ENCODE peak calls at places on chromosomes 5 and 9, in ten cellular contexts. F, Q, J, Y, A, N, U, L, H and I are unnamed samples.

GRCh38 chr5:41415242-41415641 is 95.2 kb downstream of the PLCXD3 start:
- DNase-seq in F (no peak), Q (no peak), J (no peak), Y (no peak), A (no peak), N (no peak), U (no peak), L (no peak), H (no peak), I (no peak)

GRCh38 chr9:34337404-34337803 is 8.0 kb downstream of the NUDT2 start:
- DNase-seq in F (no peak), Q (no peak), J (peak; percentile 16), Y (no peak), A (no peak), N (no peak), U (peak; percentile 27), L (no peak), H (no peak), I (no peak)

GRCh38 chr5:116559673-116560164 is 14.9 kb downstream of the SEMA6A start:
- DNase-seq in F (no peak), Q (no peak), J (no peak), Y (no peak), A (no peak), N (no peak), U (peak; percentile 65), L (no peak), H (no peak), I (no peak)

GRCh38 chr5:136249678-136250266 is 56.8 kb upstream of the SMIM32 start:
- DNase-seq in F (peak; percentile 64), Q (no peak), J (peak; percentile 70), Y (peak; percentile 11), A (peak; percentile 78), N (no peak), U (peak; percentile 71), L (no peak), H (no peak), I (peak; percentile 24)

GRCh38 chr5:142841511-142842255 is 71.5 kb downstream of the ARHGAP26 start:
- DNase-seq in F (no peak), Q (no peak), J (peak; percentile 41), Y (no peak), A (no peak), N (no peak), U (peak; percentile 93), L (no peak), H (no peak), I (no peak)

GRCh38 chr5:115033861-115034260 is 135.8 kb downstream of the TRIM36 start:
- DNase-seq in F (no peak), Q (peak; percentile 6), J (peak; percentile 27), Y (no peak), A (no peak), N (no peak), U (peak; percentile 71), L (no peak), H (no peak), I (no peak)

GRCh38 chr5:165035520-165035919 is 1530.1 kb downstream of the MAT2B start:
- DNase-seq in F (no peak), Q (no peak), J (no peak), Y (no peak), A (no peak), N (no peak), U (peak; percentile 2), L (no peak), H (no peak), I (no peak)

GRCh38 chr9:104367507-104367906 is 136.6 kb upstream of the OR13F1 start:
- DNase-seq in F (no peak), Q (no peak), J (no peak), Y (no peak), A (no peak), N (no peak), U (no peak), L (no peak), H (no peak), I (no peak)

GRCh38 chr5:17024686-17025180 is 88.6 kb upstream of the MYO10 start:
- DNase-seq in F (peak; percentile 24), Q (no peak), J (peak; percentile 31), Y (no peak), A (no peak), N (no peak), U (peak; percentile 26), L (no peak), H (no peak), I (no peak)

GRCh38 chr5:159451197-159452052 is 121.1 kb upstream of the IL12B start:
- DNase-seq in F (no peak), Q (no peak), J (peak; percentile 75), Y (no peak), A (no peak), N (no peak), U (no peak), L (no peak), H (no peak), I (no peak)

GRCh38 chr9:99076483-99077171 is 28.3 kb upstream of the TGFBR1 start:
- DNase-seq in F (no peak), Q (no peak), J (no peak), Y (no peak), A (no peak), N (no peak), U (peak; percentile 72), L (peak; percentile 57), H (no peak), I (no peak)

GRCh38 chr5:147453901-147454814 is 55.7 kb downstream of the DPYSL3 start:
- DNase-seq in F (peak; percentile 92), Q (peak; percentile 71), J (peak; percentile 76), Y (peak; percentile 94), A (peak; percentile 72), N (peak; percentile 57), U (peak; percentile 95), L (peak; percentile 60), H (peak; percentile 25), I (peak; percentile 72)

GRCh38 chr5:138305797-138306196 is 25.8 kb downstream of the CDC25C start:
- DNase-seq in F (no peak), Q (no peak), J (peak; percentile 24), Y (peak; percentile 64), A (no peak), N (no peak), U (no peak), L (no peak), H (no peak), I (no peak)